ENCODE peak calls at places on chromosomes 2 and 18, in four cellular contexts. I, D, T and O are unnamed samples.

GRCh38 chr18:47149457-47150028 is 757 bp downstream of the HDHD2 start:
- DNase-seq in T (no peak), I (no peak), D (no peak), O (no peak)

GRCh38 chr18:644395-645004 is 13.0 kb upstream of the TYMS start:
- DNase-seq in T (no peak), D (no peak), I (peak; percentile 70), O (peak; percentile 36)

GRCh38 chr18:58597649-58598048 is 31.2 kb downstream of the ALPK2 start:
- DNase-seq in T (no peak), I (no peak), D (no peak), O (no peak)

GRCh38 chr18:59769105-59769865 is 72.1 kb upstream of the CCBE1 start:
- DNase-seq in I (no peak), D (no peak), T (no peak), O (no peak)

GRCh38 chr18:21242141-21243040 is at the start of gene GREB1L:
- DNase-seq in I (peak; percentile 25), D (peak; percentile 42), T (no peak), O (peak; percentile 9)

GRCh38 chr2:16861154-16861929 is 195.7 kb upstream of the CYRIA start:
- DNase-seq in T (no peak), D (no peak), I (peak; percentile 2), O (peak; percentile 54)

GRCh38 chr18:12857215-12857924 is 26.7 kb downstream of the PTPN2 start:
- DNase-seq in I (no peak), D (no peak), T (no peak), O (no peak)

GRCh38 chr2:170812716-170813585 is 3.7 kb upstream of the GAD1 start:
- DNase-seq in T (no peak), I (peak; percentile 75), D (peak; percentile 82), O (peak; percentile 82)

GRCh38 chr2:191710411-191710900 is 32.5 kb downstream of the NABP1 start:
- DNase-seq in I (no peak), T (no peak), D (no peak), O (no peak)

GRCh38 chr2:207939342-207940108 is 85.8 kb downstream of the PLEKHM3 start:
- DNase-seq in T (no peak), I (no peak), D (no peak), O (peak; percentile 36)

GRCh38 chr18:11512096-11513030 is 97.0 kb upstream of the SLC35G4 start:
- DNase-seq in D (no peak), T (no peak), I (no peak), O (peak; percentile 45)

GRCh38 chr2:239035361-239035814 is 187.5 kb downstream of the TWIST2 start:
- DNase-seq in I (peak; percentile 47), T (peak; percentile 16), D (peak; percentile 32), O (no peak)

GRCh38 chr2:217521820-217522219 is 481.0 kb downstream of the TNS1 start:
- DNase-seq in D (no peak), T (no peak), I (no peak), O (no peak)

GRCh38 chr2:64636105-64636873 is 17.4 kb downstream of the SERTAD2 start:
- DNase-seq in T (no peak), D (no peak), I (peak; percentile 93), O (no peak)

GRCh38 chr2:172564376-172564775 is 8.5 kb downstream of the PDK1 start:
- DNase-seq in I (no peak), T (no peak), D (no peak), O (no peak)

GRCh38 chr2:148106331-148106730 is 85.4 kb downstream of the MBD5 start:
- DNase-seq in T (no peak), I (no peak), D (no peak), O (no peak)

GRCh38 chr2:169980001-169980400 is 152.7 kb downstream of the UBR3 start:
- DNase-seq in T (no peak), I (no peak), D (no peak), O (no peak)

GRCh38 chr2:201298462-201298861 is 38.1 kb downstream of the CASP8 start:
- DNase-seq in T (no peak), I (no peak), D (no peak), O (peak; percentile 3)

GRCh38 chr2:239960929-239961661 is 64.0 kb downstream of the NDUFA10 start:
- DNase-seq in I (no peak), T (no peak), D (no peak), O (no peak)

GRCh38 chr2:231050018-231050901 is 6.4 kb upstream of the PSMD1 start:
- DNase-seq in I (no peak), D (no peak), T (no peak), O (peak; percentile 33)

GRCh38 chr2:3635171-3636008 is 22.6 kb upstream of the ALLC start:
- DNase-seq in T (no peak), D (peak; percentile 1), I (no peak), O (no peak)

GRCh38 chr2:26243643-26244478 is 571 bp downstream of the HADHA start:
- DNase-seq in I (peak; percentile 72), D (no peak), T (no peak), O (peak; percentile 36)

GRCh38 chr2:64426191-64426952 is 27.6 kb upstream of the LGALSL start:
- DNase-seq in T (no peak), I (no peak), D (no peak), O (peak; percentile 41)

GRCh38 chr2:227127236-227127635 is 36.8 kb downstream of the COL4A4 start:
- DNase-seq in T (no peak), I (no peak), D (no peak), O (no peak)

GRCh38 chr2:169667583-169667982 is 26.6 kb downstream of the CFAP210 start:
- DNase-seq in I (no peak), D (no peak), T (no peak), O (no peak)

GRCh38 chr2:60406192-60406591 is 147.3 kb downstream of the BCL11A start:
- DNase-seq in I (no peak), T (no peak), D (no peak), O (no peak)

GRCh38 chr2:202765435-202765834 is 106.1 kb downstream of the ICA1L start:
- DNase-seq in I (peak; percentile 60), T (no peak), D (no peak), O (no peak)

GRCh38 chr2:134818321-134818720 is 20.1 kb upstream of the ACMSD start:
- DNase-seq in T (no peak), I (no peak), D (no peak), O (peak; percentile 70)

GRCh38 chr2:84302513-84303412 is 156.3 kb downstream of the SUCLG1 start:
- DNase-seq in T (no peak), I (peak; percentile 66), D (peak; percentile 10), O (peak; percentile 59)